ENCODE peak calls at places on chromosomes 16 and 17, in eight cellular contexts. P, H, R, N, U, Y, C and G are unnamed samples.

GRCh38 chr16:68802190-68802589 is 41.1 kb upstream of the TANGO6 start:
- DNase-seq in P (no peak), H (no peak), R (no peak), N (no peak), U (no peak), Y (no peak), C (no peak), G (no peak)

GRCh38 chr16:81424761-81425160 is 19.8 kb upstream of the CMIP start:
- DNase-seq in P (peak; percentile 65), H (no peak), R (no peak), N (no peak), U (no peak), Y (no peak), C (peak; percentile 68), G (no peak)

GRCh38 chr16:2787961-2788360 is 601 bp upstream of the PRSS33 start:
- DNase-seq in P (no peak), H (no peak), R (no peak), N (peak; percentile 53), U (no peak), Y (no peak), C (no peak), G (no peak)

GRCh38 chr17:57085448-57086068 is 512 bp downstream of the AKAP1 start:
- DNase-seq in P (peak; percentile 61), H (peak; percentile 89), R (peak; percentile 22), N (peak; percentile 84), U (peak; percentile 80), Y (peak; percentile 77), C (no peak), G (peak; percentile 88)

GRCh38 chr16:57130950-57131321 is 38.6 kb downstream of the CPNE2 start:
- DNase-seq in P (no peak), H (no peak), R (no peak), N (no peak), U (no peak), Y (no peak), C (no peak), G (no peak)

GRCh38 chr16:75550211-75550662 is 5.8 kb downstream of the TMEM231 start:
- DNase-seq in P (peak; percentile 61), H (no peak), R (peak; percentile 30), N (no peak), U (peak; percentile 31), Y (no peak), C (peak; percentile 69), G (peak; percentile 72)

GRCh38 chr16:12089492-12090161 is 113.1 kb downstream of the SNX29 start:
- DNase-seq in P (no peak), H (no peak), R (no peak), N (peak; percentile 67), U (peak; percentile 67), Y (peak; percentile 64), C (no peak), G (peak; percentile 37)

GRCh38 chr17:41907633-41908539 is 10.9 kb downstream of the ACLY start:
- DNase-seq in P (peak; percentile 98), H (peak; percentile 84), R (no peak), N (no peak), U (no peak), Y (no peak), C (no peak), G (peak; percentile 18)

GRCh38 chr17:410674-411401 is 58.2 kb upstream of the RPH3AL start:
- DNase-seq in P (peak; percentile 42), H (peak; percentile 48), R (no peak), N (no peak), U (no peak), Y (peak; percentile 45), C (no peak), G (peak; percentile 30)

GRCh38 chr17:82339634-82340580 is 6.3 kb upstream of the SECTM1 start:
- DNase-seq in P (peak; percentile 62), H (no peak), R (no peak), N (no peak), U (no peak), Y (no peak), C (no peak), G (no peak)

GRCh38 chr17:29615492-29616299 is 7.0 kb downstream of the CORO6 start:
- DNase-seq in P (peak; percentile 73), H (peak; percentile 61), R (peak; percentile 85), N (peak; percentile 94), U (peak; percentile 92), Y (peak; percentile 90), C (no peak), G (peak; percentile 92)

GRCh38 chr16:66742409-66742808 is 9.0 kb downstream of the DYNC1LI2 start:
- DNase-seq in P (no peak), H (no peak), R (no peak), N (no peak), U (no peak), Y (no peak), C (no peak), G (no peak)

GRCh38 chr16:66741131-66741900 is 10.1 kb downstream of the DYNC1LI2 start:
- DNase-seq in P (peak; percentile 77), H (peak; percentile 79), R (peak; percentile 98), N (peak; percentile 96), U (peak; percentile 91), Y (peak; percentile 85), C (no peak), G (peak; percentile 89)

GRCh38 chr16:66741971-66742396 is 9.4 kb downstream of the DYNC1LI2 start:
- DNase-seq in P (no peak), H (no peak), R (no peak), N (no peak), U (no peak), Y (no peak), C (no peak), G (no peak)

GRCh38 chr16:66740533-66740932 is 10.9 kb downstream of the DYNC1LI2 start:
- DNase-seq in P (peak; percentile 62), H (no peak), R (no peak), N (no peak), U (peak; percentile 32), Y (no peak), C (no peak), G (peak; percentile 65)

GRCh38 chr16:66740010-66740409 is 11.4 kb downstream of the DYNC1LI2 start:
- DNase-seq in P (peak; percentile 51), H (peak; percentile 69), R (no peak), N (no peak), U (no peak), Y (no peak), C (no peak), G (peak; percentile 32)
- TF ChIP-seq EP300 in P (no peak), H (no peak), R (no peak), N (no peak), U (no peak), Y (no peak), C (no peak), G (no peak)

GRCh38 chr17:80115159-80115558 is 13.8 kb downstream of the GAA start:
- DNase-seq in P (no peak), H (no peak), R (no peak), N (no peak), U (no peak), Y (no peak), C (no peak), G (no peak)

GRCh38 chr17:80117491-80118401 is 16.4 kb downstream of the GAA start:
- DNase-seq in P (no peak), H (peak; percentile 44), R (no peak), N (no peak), U (no peak), Y (no peak), C (no peak), G (no peak)

GRCh38 chr17:80114758-80115157 is 13.4 kb downstream of the GAA start:
- DNase-seq in P (no peak), H (no peak), R (no peak), N (no peak), U (no peak), Y (no peak), C (no peak), G (no peak)

GRCh38 chr17:80116923-80117380 is 15.6 kb downstream of the GAA start:
- DNase-seq in P (no peak), H (peak; percentile 43), R (no peak), N (no peak), U (no peak), Y (no peak), C (no peak), G (no peak)

GRCh38 chr17:80116276-80116922 is 15.0 kb downstream of the GAA start:
- DNase-seq in P (no peak), H (no peak), R (no peak), N (no peak), U (no peak), Y (no peak), C (no peak), G (no peak)
- TF ChIP-seq EP300 in P (no peak), H (no peak), R (no peak), N (no peak), U (no peak), Y (no peak), C (no peak), G (no peak)

GRCh38 chr17:9239260-9239820 is 218.0 kb downstream of the NTN1 start:
- DNase-seq in P (no peak), H (no peak), R (no peak), N (no peak), U (peak; percentile 27), Y (peak; percentile 52), C (no peak), G (peak; percentile 26)
- TF ChIP-seq EP300 in P (no peak), H (no peak), R (no peak), N (no peak), U (no peak), Y (no peak), C (no peak), G (no peak)

GRCh38 chr16:67001726-67002125 is 13.3 kb downstream of the CES4A start:
- DNase-seq in P (no peak), H (no peak), R (no peak), N (no peak), U (no peak), Y (no peak), C (no peak), G (no peak)

GRCh38 chr16:67001159-67001486 is 12.7 kb downstream of the CES4A start:
- DNase-seq in P (no peak), H (no peak), R (no peak), N (no peak), U (no peak), Y (no peak), C (no peak), G (no peak)

GRCh38 chr16:67009158-67009557 is 19.8 kb upstream of the CBFB start:
- DNase-seq in P (no peak), H (no peak), R (no peak), N (no peak), U (no peak), Y (no peak), C (no peak), G (no peak)

GRCh38 chr16:67011274-67011673 is 17.7 kb upstream of the CBFB start:
- DNase-seq in P (no peak), H (no peak), R (no peak), N (no peak), U (no peak), Y (no peak), C (no peak), G (no peak)

DNA sequence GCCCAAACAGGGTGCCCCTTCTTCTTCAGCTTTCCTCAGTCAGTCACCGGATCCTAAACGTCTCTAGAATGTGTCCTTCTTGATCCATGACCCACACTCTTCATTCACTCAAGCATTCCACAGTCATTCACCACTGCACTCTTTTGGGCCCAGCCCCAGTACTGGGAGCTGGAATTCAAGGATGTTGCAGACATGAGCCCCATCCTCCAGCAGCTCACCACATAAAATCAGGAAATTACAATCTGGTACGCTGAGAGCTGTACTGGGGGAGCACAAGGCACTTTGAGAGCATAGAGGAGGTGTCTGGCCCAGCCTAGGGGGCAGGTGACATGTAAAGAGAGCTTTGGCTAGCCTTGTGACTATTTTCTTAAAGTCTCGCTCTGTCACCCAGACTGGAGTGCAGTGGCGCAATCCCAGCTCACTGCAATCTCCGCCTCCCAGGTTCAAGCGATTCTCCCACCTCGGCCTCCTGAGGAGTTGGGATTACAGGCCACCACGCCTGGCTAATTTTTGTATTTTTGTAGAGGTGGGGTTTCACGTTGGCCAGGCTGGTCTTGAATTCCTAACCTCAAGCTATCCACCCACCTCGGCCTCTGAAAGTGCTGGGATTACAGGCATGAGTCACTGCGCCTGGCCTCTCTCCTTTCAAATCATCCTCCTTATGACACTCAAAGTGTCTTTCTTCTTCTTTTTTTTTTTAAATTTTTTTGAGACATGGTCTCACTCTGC is 18.7 kb downstream of the CES4A start:
- DNase-seq in P (no peak), H (no peak), R (no peak), N (no peak), U (no peak), Y (no peak), C (no peak), G (no peak)
- TF ChIP-seq EP300 in P (no peak), H (no peak), R (no peak), N (no peak), U (no peak), Y (no peak), C (no peak), G (no peak)